ENCODE peak calls at places on chromosomes 4 and X, in eight cellular contexts. F is activated CD8-positive, alpha-beta memory T cell treated with anti-CD3 and anti-CD28 coated beads for 48 hours; O is sciatic nerve; W is SHP77; M is astrocyte of the spinal cord; Y is HFFc6; G is T-cell; I is nucleus accumbens. Q is an unnamed sample.

GRCh38 chr4:182307746-182308145 is 64.5 kb downstream of the TENM3 start:
- DNase-seq in F (no peak), O (no peak), W (no peak), M (peak), Y (peak), G (no peak), I (no peak), Q (peak)

GRCh38 chr4:150923945-150924344 is 91.1 kb downstream of the LRBA start:
- DNase-seq in F (no peak), O (no peak), W (no peak), M (no peak), Y (no peak), G (no peak), I (no peak), Q (no peak)

GRCh38 chrX:149453030-149453429 is 52.1 kb downstream of the IDS start:
- DNase-seq in F (no peak), O (no peak), W (no peak), M (peak), Y (peak), G (no peak), I (no peak), Q (no peak)

GRCh38 chr4:27141530-27141929 is 280.9 kb downstream of the STIM2 start:
- DNase-seq in F (no peak), O (no peak), W (no peak), M (no peak), Y (no peak), G (no peak), I (no peak), Q (no peak)

GRCh38 chr4:10667651-10668341 is 16.8 kb downstream of the CLNK start:
- DNase-seq in F (no peak), O (no peak), W (peak), M (no peak), Y (no peak), G (no peak), I (no peak), Q (no peak)

GRCh38 chr4:104811727-104812126 is 317.0 kb upstream of the CXXC4 start:
- DNase-seq in F (no peak), O (no peak), W (no peak), M (no peak), Y (no peak), G (no peak), I (no peak), Q (no peak)

GRCh38 chr4:152640058-152640921 is 39.5 kb downstream of the TMEM154 start:
- DNase-seq in F (no peak), O (no peak), W (no peak), M (peak), Y (peak), G (no peak), I (no peak), Q (peak)

GRCh38 chrX:40514376-40514775 is 66.4 kb upstream of the ATP6AP2 start:
- DNase-seq in F (no peak), O (no peak), W (no peak), M (no peak), Y (no peak), G (no peak), I (no peak), Q (no peak)

GRCh38 chrX:48957477-48957826 is at the start of gene OTUD5:
- DNase-seq in F (peak), O (peak), W (peak), M (no peak), Y (no peak), G (peak), I (peak), Q (peak)

GRCh38 chr4:8495803-8496202 is 55.2 kb downstream of the TRMT44 start:
- DNase-seq in F (no peak), O (no peak), W (no peak), M (no peak), Y (no peak), G (no peak), I (no peak), Q (no peak)

GRCh38 chr4:140789752-140790151 is 33.6 kb upstream of the TBC1D9 start:
- DNase-seq in F (no peak), O (no peak), W (no peak), M (no peak), Y (no peak), G (no peak), I (no peak), Q (no peak)

GRCh38 chr4:111632752-111633151 is 512.5 kb upstream of the FAM241A start:
- DNase-seq in F (no peak), O (no peak), W (no peak), M (no peak), Y (peak), G (no peak), I (no peak), Q (no peak)

GRCh38 chr4:104235966-104236365 is 258.7 kb downstream of the CXXC4 start:
- DNase-seq in F (no peak), O (no peak), W (no peak), M (no peak), Y (no peak), G (no peak), I (no peak), Q (no peak)

GRCh38 chr4:5661237-5661636 is 47.1 kb downstream of the EVC2 start:
- DNase-seq in F (no peak), O (no peak), W (no peak), M (no peak), Y (no peak), G (no peak), I (no peak), Q (no peak)

GRCh38 chr4:140244328-140244727 is 90.3 kb upstream of the MAML3 start:
- DNase-seq in F (no peak), O (no peak), W (no peak), M (no peak), Y (no peak), G (no peak), I (no peak), Q (no peak)

GRCh38 chrX:150690126-150690525 is 3.1 kb upstream of the MTMR1 start:
- DNase-seq in F (no peak), O (no peak), W (no peak), M (peak), Y (peak), G (no peak), I (no peak), Q (no peak)

Q was measured in NCI-H2107.